ENCODE peak calls at places on chromosome 11, in eight cellular contexts. One of them, this sample, is unnamed.

GRCh38 chr11:1852885-1853284 is at the start of gene LSP1:
- DNase-seq in GM12864: peak; percentile 96
- DNase-seq in GM13977: peak; percentile 94
- DNase-seq in activated T-cell treated with anti-CD3 and anti-CD28 coated beads for 1 hour: peak; percentile 62
- DNase-seq in fibroblast of the conjunctiva: no peak
- DNase-seq in HCEC 1CT: no peak
- DNase-seq in T-helper 17 cell: peak; percentile 51
- DNase-seq in GM04503: no peak
- DNase-seq in this sample: peak; percentile 92

GRCh38 chr11:93196816-93197382 is 892 bp downstream of the SLC36A4 start:
- DNase-seq in T-helper 17 cell: no peak
- DNase-seq in fibroblast of the conjunctiva: peak; percentile 6
- DNase-seq in GM12864: no peak
- DNase-seq in GM04503: no peak
- DNase-seq in HCEC 1CT: peak; percentile 17
- DNase-seq in GM13977: no peak
- DNase-seq in activated T-cell treated with anti-CD3 and anti-CD28 coated beads for 1 hour: no peak
- DNase-seq in this sample: no peak

GRCh38 chr11:119427279-119427678 is 4.3 kb upstream of the THY1 start:
- DNase-seq in GM13977: no peak
- DNase-seq in GM12864: no peak
- DNase-seq in fibroblast of the conjunctiva: no peak
- DNase-seq in activated T-cell treated with anti-CD3 and anti-CD28 coated beads for 1 hour: no peak
- DNase-seq in T-helper 17 cell: no peak
- DNase-seq in GM04503: no peak
- DNase-seq in HCEC 1CT: no peak
- DNase-seq in this sample: no peak

GRCh38 chr11:64292458-64293254 is 1.6 kb downstream of the KCNK4 start:
- DNase-seq in GM04503: no peak
- DNase-seq in GM13977: no peak
- DNase-seq in GM12864: no peak
- DNase-seq in fibroblast of the conjunctiva: no peak
- DNase-seq in HCEC 1CT: no peak
- DNase-seq in T-helper 17 cell: no peak
- DNase-seq in activated T-cell treated with anti-CD3 and anti-CD28 coated beads for 1 hour: no peak
- DNase-seq in this sample: no peak

GRCh38 chr11:71372693-71373657 is 75.2 kb downstream of the DHCR7 start:
- DNase-seq in GM04503: peak; percentile 13
- DNase-seq in T-helper 17 cell: no peak
- DNase-seq in HCEC 1CT: peak; percentile 16
- DNase-seq in activated T-cell treated with anti-CD3 and anti-CD28 coated beads for 1 hour: no peak
- DNase-seq in GM13977: no peak
- DNase-seq in GM12864: peak; percentile 62
- DNase-seq in fibroblast of the conjunctiva: peak; percentile 16
- DNase-seq in this sample: peak; percentile 53

GRCh38 chr11:121754603-121755002 is 301.8 kb upstream of the SORL1-AS1 start:
- DNase-seq in activated T-cell treated with anti-CD3 and anti-CD28 coated beads for 1 hour: no peak
- DNase-seq in T-helper 17 cell: no peak
- DNase-seq in GM04503: peak; percentile 15
- DNase-seq in fibroblast of the conjunctiva: peak; percentile 32
- DNase-seq in GM13977: no peak
- DNase-seq in HCEC 1CT: no peak
- DNase-seq in GM12864: no peak
- DNase-seq in this sample: no peak

GRCh38 chr11:126186708-126187481 is 24.6 kb downstream of the RPUSD4 start:
- DNase-seq in GM04503: no peak
- DNase-seq in HCEC 1CT: no peak
- DNase-seq in activated T-cell treated with anti-CD3 and anti-CD28 coated beads for 1 hour: no peak
- DNase-seq in fibroblast of the conjunctiva: no peak
- DNase-seq in GM13977: no peak
- DNase-seq in GM12864: no peak
- DNase-seq in T-helper 17 cell: no peak
- DNase-seq in this sample: no peak

GRCh38 chr11:4181780-4182721 is 87.5 kb downstream of the RRM1 start:
- DNase-seq in GM04503: no peak
- DNase-seq in GM12864: peak; percentile 19
- DNase-seq in HCEC 1CT: peak; percentile 38
- DNase-seq in T-helper 17 cell: no peak
- DNase-seq in GM13977: peak; percentile 78
- DNase-seq in fibroblast of the conjunctiva: peak; percentile 45
- DNase-seq in activated T-cell treated with anti-CD3 and anti-CD28 coated beads for 1 hour: no peak
- DNase-seq in this sample: no peak

GRCh38 chr11:126808851-126809250 is 191.7 kb downstream of the KIRREL3 start:
- DNase-seq in fibroblast of the conjunctiva: no peak
- DNase-seq in HCEC 1CT: no peak
- DNase-seq in GM13977: no peak
- DNase-seq in GM12864: no peak
- DNase-seq in T-helper 17 cell: no peak
- DNase-seq in GM04503: no peak
- DNase-seq in activated T-cell treated with anti-CD3 and anti-CD28 coated beads for 1 hour: no peak
- DNase-seq in this sample: no peak

GRCh38 chr11:115606223-115607220 is 102.3 kb upstream of the CADM1 start:
- DNase-seq in T-helper 17 cell: no peak
- DNase-seq in GM04503: no peak
- DNase-seq in fibroblast of the conjunctiva: no peak
- DNase-seq in activated T-cell treated with anti-CD3 and anti-CD28 coated beads for 1 hour: no peak
- DNase-seq in HCEC 1CT: no peak
- DNase-seq in GM13977: no peak
- DNase-seq in GM12864: no peak
- DNase-seq in this sample: no peak

GRCh38 chr11:34145847-34146381 is 40.5 kb downstream of the NAT10 start:
- DNase-seq in fibroblast of the conjunctiva: no peak
- DNase-seq in T-helper 17 cell: no peak
- DNase-seq in GM12864: peak; percentile 36
- DNase-seq in GM04503: no peak
- DNase-seq in GM13977: peak; percentile 64
- DNase-seq in HCEC 1CT: no peak
- DNase-seq in activated T-cell treated with anti-CD3 and anti-CD28 coated beads for 1 hour: no peak
- DNase-seq in this sample: peak; percentile 50

GRCh38 chr11:70702040-70702648 is 303.8 kb downstream of the CTTN start:
- DNase-seq in GM13977: no peak
- DNase-seq in activated T-cell treated with anti-CD3 and anti-CD28 coated beads for 1 hour: no peak
- DNase-seq in HCEC 1CT: no peak
- DNase-seq in GM04503: no peak
- DNase-seq in fibroblast of the conjunctiva: no peak
- DNase-seq in T-helper 17 cell: no peak
- DNase-seq in GM12864: no peak
- DNase-seq in this sample: no peak

GRCh38 chr11:67120456-67120855 is 1.4 kb downstream of the KDM2A start:
- DNase-seq in GM12864: no peak
- DNase-seq in T-helper 17 cell: no peak
- DNase-seq in GM04503: no peak
- DNase-seq in activated T-cell treated with anti-CD3 and anti-CD28 coated beads for 1 hour: no peak
- DNase-seq in GM13977: no peak
- DNase-seq in fibroblast of the conjunctiva: no peak
- DNase-seq in HCEC 1CT: no peak
- DNase-seq in this sample: no peak

GRCh38 chr11:76888989-76889388 is 28.3 kb downstream of the ACER3 start:
- DNase-seq in GM13977: no peak
- DNase-seq in activated T-cell treated with anti-CD3 and anti-CD28 coated beads for 1 hour: no peak
- DNase-seq in GM12864: no peak
- DNase-seq in HCEC 1CT: no peak
- DNase-seq in T-helper 17 cell: no peak
- DNase-seq in fibroblast of the conjunctiva: no peak
- DNase-seq in GM04503: no peak
- DNase-seq in this sample: no peak

GRCh38 chr11:79388201-79388600 is 52.6 kb downstream of the TENM4 start:
- DNase-seq in GM04503: peak; percentile 52
- DNase-seq in activated T-cell treated with anti-CD3 and anti-CD28 coated beads for 1 hour: no peak
- DNase-seq in T-helper 17 cell: no peak
- DNase-seq in GM13977: no peak
- DNase-seq in HCEC 1CT: no peak
- DNase-seq in fibroblast of the conjunctiva: no peak
- DNase-seq in GM12864: no peak
- DNase-seq in this sample: no peak

GRCh38 chr11:111836766-111837165 is 34.6 kb downstream of the ALG9 start:
- DNase-seq in activated T-cell treated with anti-CD3 and anti-CD28 coated beads for 1 hour: no peak
- DNase-seq in GM13977: peak; percentile 27
- DNase-seq in fibroblast of the conjunctiva: no peak
- DNase-seq in HCEC 1CT: peak; percentile 26
- DNase-seq in GM04503: no peak
- DNase-seq in GM12864: no peak
- DNase-seq in T-helper 17 cell: no peak
- DNase-seq in this sample: peak; percentile 46

GRCh38 chr11:131422491-131422890 is 52.1 kb downstream of the NTM start:
- DNase-seq in GM04503: no peak
- DNase-seq in fibroblast of the conjunctiva: no peak
- DNase-seq in GM13977: no peak
- DNase-seq in T-helper 17 cell: no peak
- DNase-seq in GM12864: no peak
- DNase-seq in HCEC 1CT: no peak
- DNase-seq in activated T-cell treated with anti-CD3 and anti-CD28 coated beads for 1 hour: no peak
- DNase-seq in this sample: no peak

GRCh38 chr11:44766112-44766971 is 39.6 kb downstream of the TSPAN18 start:
- DNase-seq in activated T-cell treated with anti-CD3 and anti-CD28 coated beads for 1 hour: no peak
- DNase-seq in T-helper 17 cell: no peak
- DNase-seq in HCEC 1CT: peak; percentile 27
- DNase-seq in GM13977: no peak
- DNase-seq in fibroblast of the conjunctiva: no peak
- DNase-seq in GM04503: peak; percentile 67
- DNase-seq in GM12864: no peak
- DNase-seq in this sample: no peak

GRCh38 chr11:58980159-58980843 is 41.0 kb downstream of the GLYATL1 start:
- DNase-seq in GM12864: no peak
- DNase-seq in activated T-cell treated with anti-CD3 and anti-CD28 coated beads for 1 hour: no peak
- DNase-seq in HCEC 1CT: no peak
- DNase-seq in GM13977: no peak
- DNase-seq in GM04503: no peak
- DNase-seq in fibroblast of the conjunctiva: no peak
- DNase-seq in T-helper 17 cell: no peak
- DNase-seq in this sample: no peak

GRCh38 chr11:94198718-94199117 is 70.1 kb downstream of the PANX1 start:
- DNase-seq in GM12864: no peak
- DNase-seq in fibroblast of the conjunctiva: no peak
- DNase-seq in GM04503: no peak
- DNase-seq in HCEC 1CT: no peak
- DNase-seq in T-helper 17 cell: no peak
- DNase-seq in GM13977: no peak
- DNase-seq in activated T-cell treated with anti-CD3 and anti-CD28 coated beads for 1 hour: no peak
- DNase-seq in this sample: no peak

GRCh38 chr11:44899959-44900358 is 50.7 kb downstream of the TP53I11 start:
- DNase-seq in GM13977: no peak
- DNase-seq in activated T-cell treated with anti-CD3 and anti-CD28 coated beads for 1 hour: no peak
- DNase-seq in fibroblast of the conjunctiva: peak; percentile 12
- DNase-seq in HCEC 1CT: peak; percentile 54
- DNase-seq in GM04503: peak; percentile 38
- DNase-seq in GM12864: peak; percentile 38
- DNase-seq in T-helper 17 cell: no peak
- DNase-seq in this sample: peak; percentile 11

GRCh38 chr11:13343931-13344717 is 66.5 kb downstream of the BMAL1 start:
- DNase-seq in activated T-cell treated with anti-CD3 and anti-CD28 coated beads for 1 hour: peak; percentile 59
- DNase-seq in GM12864: peak; percentile 53
- DNase-seq in HCEC 1CT: peak; percentile 60
- DNase-seq in fibroblast of the conjunctiva: peak; percentile 70
- DNase-seq in GM04503: no peak
- DNase-seq in GM13977: peak; percentile 64
- DNase-seq in T-helper 17 cell: peak; percentile 37
- DNase-seq in this sample: no peak

GRCh38 chr11:72683782-72684200 is 9.6 kb upstream of the PDE2A start:
- DNase-seq in activated T-cell treated with anti-CD3 and anti-CD28 coated beads for 1 hour: peak; percentile 59
- DNase-seq in HCEC 1CT: no peak
- DNase-seq in fibroblast of the conjunctiva: no peak
- DNase-seq in GM13977: peak; percentile 88
- DNase-seq in T-helper 17 cell: peak; percentile 42
- DNase-seq in GM04503: no peak
- DNase-seq in GM12864: no peak
- DNase-seq in this sample: no peak

GRCh38 chr11:111911563-111912401 is at the start of gene CRYAB:
- DNase-seq in HCEC 1CT: peak; percentile 48
- DNase-seq in fibroblast of the conjunctiva: peak; percentile 73
- DNase-seq in GM04503: peak; percentile 98
- DNase-seq in GM13977: no peak
- DNase-seq in T-helper 17 cell: no peak
- DNase-seq in GM12864: no peak
- DNase-seq in activated T-cell treated with anti-CD3 and anti-CD28 coated beads for 1 hour: no peak
- DNase-seq in this sample: no peak

GRCh38 chr11:35418847-35419712 is at the start of gene SLC1A2:
- DNase-seq in GM04503: no peak
- DNase-seq in GM13977: peak; percentile 36
- DNase-seq in activated T-cell treated with anti-CD3 and anti-CD28 coated beads for 1 hour: no peak
- DNase-seq in T-helper 17 cell: no peak
- DNase-seq in fibroblast of the conjunctiva: no peak
- DNase-seq in GM12864: no peak
- DNase-seq in HCEC 1CT: no peak
- DNase-seq in this sample: no peak

GRCh38 chr11:65778431-65778900 is 2.3 kb downstream of the AP5B1 start:
- DNase-seq in GM04503: no peak
- DNase-seq in GM12864: no peak
- DNase-seq in activated T-cell treated with anti-CD3 and anti-CD28 coated beads for 1 hour: no peak
- DNase-seq in fibroblast of the conjunctiva: no peak
- DNase-seq in GM13977: peak; percentile 4
- DNase-seq in T-helper 17 cell: no peak
- DNase-seq in HCEC 1CT: no peak
- DNase-seq in this sample: no peak

GRCh38 chr11:70782401-70782913 is 384.1 kb downstream of the CTTN start:
- DNase-seq in T-helper 17 cell: no peak
- DNase-seq in GM04503: no peak
- DNase-seq in GM12864: no peak
- DNase-seq in activated T-cell treated with anti-CD3 and anti-CD28 coated beads for 1 hour: no peak
- DNase-seq in GM13977: no peak
- DNase-seq in HCEC 1CT: no peak
- DNase-seq in fibroblast of the conjunctiva: no peak
- DNase-seq in this sample: no peak

GRCh38 chr11:102171101-102171500 is 60.9 kb downstream of the YAP1 start:
- DNase-seq in activated T-cell treated with anti-CD3 and anti-CD28 coated beads for 1 hour: no peak
- DNase-seq in fibroblast of the conjunctiva: peak; percentile 60
- DNase-seq in GM04503: peak; percentile 60
- DNase-seq in T-helper 17 cell: no peak
- DNase-seq in GM12864: no peak
- DNase-seq in GM13977: no peak
- DNase-seq in HCEC 1CT: peak; percentile 94
- DNase-seq in this sample: no peak

GRCh38 chr11:92330114-92330513 is 105.5 kb downstream of the FAT3 start:
- DNase-seq in HCEC 1CT: no peak
- DNase-seq in GM04503: no peak
- DNase-seq in GM12864: no peak
- DNase-seq in fibroblast of the conjunctiva: no peak
- DNase-seq in T-helper 17 cell: no peak
- DNase-seq in activated T-cell treated with anti-CD3 and anti-CD28 coated beads for 1 hour: no peak
- DNase-seq in GM13977: no peak
- DNase-seq in this sample: no peak

GRCh38 chr11:7088921-7089320 is at the start of gene RBMXL2:
- DNase-seq in GM12864: no peak
- DNase-seq in GM13977: no peak
- DNase-seq in GM04503: no peak
- DNase-seq in fibroblast of the conjunctiva: no peak
- DNase-seq in T-helper 17 cell: no peak
- DNase-seq in HCEC 1CT: no peak
- DNase-seq in activated T-cell treated with anti-CD3 and anti-CD28 coated beads for 1 hour: no peak
- DNase-seq in this sample: no peak

GRCh38 chr11:129950319-129951034 is 52.2 kb downstream of the PRDM10 start:
- DNase-seq in GM04503: no peak
- DNase-seq in HCEC 1CT: no peak
- DNase-seq in GM13977: no peak
- DNase-seq in fibroblast of the conjunctiva: peak; percentile 12
- DNase-seq in GM12864: no peak
- DNase-seq in activated T-cell treated with anti-CD3 and anti-CD28 coated beads for 1 hour: no peak
- DNase-seq in T-helper 17 cell: no peak
- DNase-seq in this sample: no peak

GRCh38 chr11:93694109-93694508 is 32.6 kb downstream of the CEP295 start:
- DNase-seq in fibroblast of the conjunctiva: no peak
- DNase-seq in HCEC 1CT: no peak
- DNase-seq in GM13977: no peak
- DNase-seq in T-helper 17 cell: no peak
- DNase-seq in activated T-cell treated with anti-CD3 and anti-CD28 coated beads for 1 hour: no peak
- DNase-seq in GM12864: no peak
- DNase-seq in GM04503: no peak
- DNase-seq in this sample: no peak